ENCODE peak calls at places on chromosomes 11 and 22, in seven cellular contexts. One of them, this sample, is unnamed.
A peak's percentile ranks its signal among the peaks of the same experiment; 100 is the strongest.

GRCh38 chr11:60594998-60595637 is 79.9 kb downstream of the MS4A13 start:
- DNase-seq in Peyer's patch: no peak
- DNase-seq in stomach: no peak
- DNase-seq in body of pancreas: peak; percentile 22
- DNase-seq in A549: no peak
- DNase-seq in tibial nerve: no peak
- DNase-seq in suprapubic skin: no peak
- DNase-seq in this sample: no peak

GRCh38 chr11:108886608-108887007 is 221.7 kb downstream of the DDX10 start:
- DNase-seq in Peyer's patch: no peak
- DNase-seq in stomach: no peak
- DNase-seq in body of pancreas: no peak
- DNase-seq in A549: no peak
- DNase-seq in tibial nerve: no peak
- DNase-seq in suprapubic skin: no peak
- DNase-seq in this sample: no peak

GRCh38 chr22:32518848-32519247 is 44.2 kb downstream of the FBXO7 start:
- DNase-seq in Peyer's patch: no peak
- DNase-seq in stomach: no peak
- DNase-seq in body of pancreas: no peak
- DNase-seq in A549: no peak
- DNase-seq in tibial nerve: no peak
- DNase-seq in suprapubic skin: no peak
- DNase-seq in this sample: no peak

GRCh38 chr22:31126869-31127175 is 4.1 kb downstream of the INPP5J start:
- DNase-seq in Peyer's patch: no peak
- DNase-seq in stomach: no peak
- DNase-seq in body of pancreas: no peak
- DNase-seq in A549: no peak
- DNase-seq in tibial nerve: no peak
- DNase-seq in suprapubic skin: no peak
- DNase-seq in this sample: no peak

GRCh38 chr22:39773976-39774539 is 119.5 kb downstream of the ENTHD1 start:
- DNase-seq in Peyer's patch: peak; percentile 57
- DNase-seq in stomach: no peak
- DNase-seq in body of pancreas: no peak
- DNase-seq in A549: no peak
- DNase-seq in tibial nerve: no peak
- DNase-seq in suprapubic skin: no peak
- DNase-seq in this sample: no peak

GRCh38 chr11:104254347-104254746 is 90.4 kb upstream of the PDGFD start:
- DNase-seq in Peyer's patch: peak; percentile 45
- DNase-seq in stomach: peak; percentile 34
- DNase-seq in body of pancreas: peak; percentile 59
- DNase-seq in A549: no peak
- DNase-seq in tibial nerve: no peak
- DNase-seq in suprapubic skin: no peak
- DNase-seq in this sample: no peak

GRCh38 chr22:49763696-49764095 is 64.0 kb downstream of the BRD1 start:
- DNase-seq in Peyer's patch: peak; percentile 32
- DNase-seq in stomach: no peak
- DNase-seq in body of pancreas: no peak
- DNase-seq in A549: no peak
- DNase-seq in tibial nerve: no peak
- DNase-seq in suprapubic skin: peak; percentile 65
- DNase-seq in this sample: no peak

GRCh38 chr11:133153031-133153430 is 379.3 kb downstream of the OPCML start:
- DNase-seq in Peyer's patch: no peak
- DNase-seq in stomach: no peak
- DNase-seq in body of pancreas: no peak
- DNase-seq in A549: no peak
- DNase-seq in tibial nerve: no peak
- DNase-seq in suprapubic skin: no peak
- DNase-seq in this sample: no peak

DNA sequence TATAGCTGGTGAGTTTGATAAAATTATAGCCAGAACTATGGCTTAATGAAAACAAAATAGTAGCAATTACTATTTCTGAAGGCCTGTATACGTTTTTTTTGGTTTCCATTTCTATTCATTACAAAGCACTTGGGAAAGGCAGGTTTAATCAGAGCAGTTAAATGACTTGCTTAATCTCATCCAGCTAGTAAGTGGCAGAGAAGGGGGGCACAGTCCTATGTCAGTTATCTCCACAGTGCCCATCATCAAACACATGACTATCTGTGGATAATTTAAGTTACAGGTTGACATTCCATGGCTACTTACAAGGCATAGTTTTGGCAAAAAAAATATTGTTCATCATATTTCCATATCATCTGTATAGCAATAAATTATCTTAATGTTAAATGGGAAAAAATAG is 93.7 kb downstream of the PGR start:
- DNase-seq in Peyer's patch: no peak
- DNase-seq in stomach: no peak
- DNase-seq in body of pancreas: no peak
- DNase-seq in A549: no peak
- DNase-seq in tibial nerve: no peak
- DNase-seq in suprapubic skin: no peak
- DNase-seq in this sample: no peak
- H3K27ac ChIP-seq in Peyer's patch: no peak overlapping the region
- H3K27ac ChIP-seq in stomach: no peak overlapping the region
- H3K27ac ChIP-seq in body of pancreas: no peak overlapping the region
- H3K27ac ChIP-seq in A549: no peak overlapping the region
- H3K27ac ChIP-seq in tibial nerve: no peak overlapping the region
- H3K27ac ChIP-seq in suprapubic skin: no peak overlapping the region
- H3K27ac ChIP-seq in this sample: no peak overlapping the region

GRCh38 chr11:119335655-119336543 is 1.6 kb downstream of the RNF26 start:
- DNase-seq in Peyer's patch: no peak
- DNase-seq in stomach: no peak
- DNase-seq in body of pancreas: no peak
- DNase-seq in A549: no peak
- DNase-seq in tibial nerve: no peak
- DNase-seq in suprapubic skin: no peak
- DNase-seq in this sample: no peak
- H3K4me3 ChIP-seq in Peyer's patch: no peak overlapping the region
- H3K4me3 ChIP-seq in stomach: peak overlapping the region; percentile 82
- H3K4me3 ChIP-seq in body of pancreas: no peak overlapping the region
- H3K4me3 ChIP-seq in A549: no peak overlapping the region
- H3K4me3 ChIP-seq in tibial nerve: no peak overlapping the region
- H3K4me3 ChIP-seq in suprapubic skin: peak overlapping the region; percentile 97
- H3K4me3 ChIP-seq in this sample: no peak overlapping the region

DNA sequence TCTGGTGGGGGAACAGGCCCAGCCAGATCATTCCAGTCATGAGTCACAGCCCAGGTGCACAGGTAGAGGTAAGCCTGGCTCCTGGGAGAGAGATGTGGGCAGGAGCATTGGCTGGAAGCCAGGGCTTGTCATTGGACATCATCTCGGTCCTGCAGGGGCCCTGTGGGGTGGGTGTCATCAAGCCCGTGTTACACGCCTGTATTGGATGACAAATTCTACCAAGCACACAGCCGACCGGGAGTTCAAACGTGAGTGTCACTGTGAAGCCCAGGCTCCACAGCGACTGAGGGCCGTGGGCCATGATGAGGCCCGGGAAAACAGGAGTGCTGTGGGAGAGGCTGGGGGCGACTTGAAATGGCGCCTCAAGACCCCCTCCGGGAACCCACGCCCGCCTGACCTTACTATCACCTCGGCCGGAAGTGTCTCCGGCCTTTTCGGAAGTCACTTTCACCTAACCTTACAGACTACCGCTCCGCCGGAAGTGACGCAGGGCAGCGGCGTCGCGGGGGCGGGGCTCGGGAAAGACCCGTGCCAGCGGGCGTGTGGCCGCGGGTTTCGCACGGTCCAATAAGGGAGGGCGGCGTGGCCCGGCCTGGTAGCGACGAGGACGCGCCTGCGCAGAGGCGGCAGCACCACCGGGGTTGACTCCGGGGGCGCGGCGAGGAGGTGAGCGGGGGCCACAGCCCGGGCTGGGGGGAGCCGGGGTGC is at the start of gene FKBP2:
- DNase-seq in Peyer's patch: peak; percentile 99
- DNase-seq in stomach: peak; percentile 98
- DNase-seq in body of pancreas: peak; percentile 98
- DNase-seq in A549: peak; percentile 94
- DNase-seq in tibial nerve: peak; percentile 93
- DNase-seq in suprapubic skin: peak; percentile 98
- DNase-seq in this sample: peak; percentile 99
- TF ChIP-seq POLR2A in Peyer's patch: peak; percentile 92
- TF ChIP-seq POLR2A in stomach: no peak
- TF ChIP-seq POLR2A in body of pancreas: peak; percentile 96
- TF ChIP-seq POLR2A in A549: peak; percentile 66
- TF ChIP-seq POLR2A in tibial nerve: peak; percentile 81
- TF ChIP-seq POLR2A in suprapubic skin: peak; percentile 61
- TF ChIP-seq POLR2A in this sample: peak; percentile 67

DNA sequence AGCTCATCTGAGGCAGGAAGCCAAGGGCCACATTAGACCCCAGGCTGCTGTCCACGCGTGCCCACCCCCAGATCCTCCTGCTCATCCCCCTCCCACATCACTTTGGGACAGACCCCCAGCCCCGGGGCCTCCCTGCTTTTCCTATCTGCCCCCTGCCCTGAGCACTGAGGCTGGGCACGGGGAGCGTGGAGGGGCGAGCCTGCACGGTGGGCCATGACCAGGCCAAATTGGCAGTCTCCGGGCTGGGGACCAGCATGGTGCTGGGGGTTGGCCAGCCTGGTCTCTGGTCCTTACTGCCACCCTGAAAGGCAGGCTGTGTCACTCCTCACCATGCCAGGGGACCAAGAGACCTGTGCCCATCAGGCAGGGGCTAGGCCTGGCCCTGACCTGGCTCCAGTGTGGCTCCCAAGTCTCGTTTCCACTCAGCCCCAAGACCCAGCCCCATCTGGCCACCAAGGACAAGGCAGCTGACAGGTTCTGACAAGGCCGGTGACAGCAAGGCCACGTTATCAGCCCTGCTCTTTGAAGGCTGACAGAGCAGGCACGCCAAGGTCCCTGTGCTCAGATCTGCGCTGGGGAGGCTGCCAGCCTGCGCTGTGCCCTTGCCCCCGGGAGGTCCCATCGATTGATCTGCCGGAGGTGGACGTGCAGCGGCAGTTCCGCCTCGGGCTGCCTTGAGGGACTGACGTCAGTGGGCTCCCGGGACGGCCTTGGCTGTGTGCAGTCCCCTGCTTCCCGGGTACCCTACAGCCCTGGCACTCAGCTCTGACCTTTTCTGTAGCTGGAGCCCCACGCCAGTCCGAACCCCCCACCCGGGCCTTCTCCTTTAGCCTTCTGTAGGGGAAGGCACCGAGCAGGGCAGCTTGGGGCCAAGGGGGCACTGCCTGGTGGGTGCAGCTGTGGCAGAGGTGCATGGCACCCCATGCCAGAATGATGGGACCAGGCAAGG is 3.6 kb downstream of the TNNI2 start:
- DNase-seq in Peyer's patch: no peak
- DNase-seq in stomach: no peak
- DNase-seq in body of pancreas: peak; percentile 98
- DNase-seq in A549: no peak
- DNase-seq in tibial nerve: no peak
- DNase-seq in suprapubic skin: no peak
- DNase-seq in this sample: no peak
- H3K27ac ChIP-seq in Peyer's patch: no peak overlapping the region
- H3K27ac ChIP-seq in stomach: no peak overlapping the region
- H3K27ac ChIP-seq in body of pancreas: peak overlapping the region; percentile 97
- H3K27ac ChIP-seq in A549: no peak overlapping the region
- H3K27ac ChIP-seq in tibial nerve: no peak overlapping the region
- H3K27ac ChIP-seq in suprapubic skin: peak overlapping the region; percentile 53
- H3K27ac ChIP-seq in this sample: no peak overlapping the region

This sample was measured in esophagus muscularis mucosa.